ENCODE peak calls at places on chromosomes 5 and 9, in seven cellular contexts. One of them, this sample, is unnamed.

GRCh38 chr9:34124923-34125322 is 1.6 kb downstream of the DCAF12 start:
- DNase-seq in activated CD4-positive, alpha-beta T cell treated with anti-CD3 and anti-CD28 coated beads for 1 hour: no peak
- DNase-seq in Kasumi-1: peak; percentile 44
- DNase-seq in non-pigmented ciliary epithelial cell: no peak
- DNase-seq in stimulated activated CD4-positive, alpha-beta T cell treated with anti-CD3 and anti-CD28 coated beads, Interleukin-2, amount 100 ng/mL, for 48 hours: no peak
- DNase-seq in AG09319: no peak
- DNase-seq in A172: no peak
- DNase-seq in this sample: no peak

GRCh38 chr9:21812415-21812814 is 10.0 kb downstream of the MTAP start:
- DNase-seq in A172: no peak
- DNase-seq in activated CD4-positive, alpha-beta T cell treated with anti-CD3 and anti-CD28 coated beads for 1 hour: no peak
- DNase-seq in stimulated activated CD4-positive, alpha-beta T cell treated with anti-CD3 and anti-CD28 coated beads, Interleukin-2, amount 100 ng/mL, for 48 hours: no peak
- DNase-seq in Kasumi-1: no peak
- DNase-seq in non-pigmented ciliary epithelial cell: no peak
- DNase-seq in AG09319: no peak
- DNase-seq in this sample: no peak

GRCh38 chr5:173108914-173109313 is 35.4 kb upstream of the BNIP1 start:
- DNase-seq in non-pigmented ciliary epithelial cell: no peak
- DNase-seq in Kasumi-1: no peak
- DNase-seq in stimulated activated CD4-positive, alpha-beta T cell treated with anti-CD3 and anti-CD28 coated beads, Interleukin-2, amount 100 ng/mL, for 48 hours: no peak
- DNase-seq in AG09319: no peak
- DNase-seq in A172: no peak
- DNase-seq in activated CD4-positive, alpha-beta T cell treated with anti-CD3 and anti-CD28 coated beads for 1 hour: no peak
- DNase-seq in this sample: no peak

GRCh38 chr5:172491481-172491880 is 37.2 kb upstream of the SH3PXD2B start:
- DNase-seq in non-pigmented ciliary epithelial cell: no peak
- DNase-seq in A172: no peak
- DNase-seq in AG09319: no peak
- DNase-seq in stimulated activated CD4-positive, alpha-beta T cell treated with anti-CD3 and anti-CD28 coated beads, Interleukin-2, amount 100 ng/mL, for 48 hours: no peak
- DNase-seq in Kasumi-1: no peak
- DNase-seq in activated CD4-positive, alpha-beta T cell treated with anti-CD3 and anti-CD28 coated beads for 1 hour: no peak
- DNase-seq in this sample: no peak

GRCh38 chr9:99962685-99963261 is 56.3 kb downstream of the STX17 start:
- DNase-seq in A172: no peak
- DNase-seq in Kasumi-1: no peak
- DNase-seq in stimulated activated CD4-positive, alpha-beta T cell treated with anti-CD3 and anti-CD28 coated beads, Interleukin-2, amount 100 ng/mL, for 48 hours: no peak
- DNase-seq in non-pigmented ciliary epithelial cell: no peak
- DNase-seq in AG09319: no peak
- DNase-seq in activated CD4-positive, alpha-beta T cell treated with anti-CD3 and anti-CD28 coated beads for 1 hour: no peak
- DNase-seq in this sample: no peak

GRCh38 chr9:92138157-92138959 is 23.1 kb upstream of the SPTLC1 start:
- DNase-seq in non-pigmented ciliary epithelial cell: no peak
- DNase-seq in stimulated activated CD4-positive, alpha-beta T cell treated with anti-CD3 and anti-CD28 coated beads, Interleukin-2, amount 100 ng/mL, for 48 hours: peak; percentile 81
- DNase-seq in A172: peak; percentile 59
- DNase-seq in Kasumi-1: peak; percentile 64
- DNase-seq in activated CD4-positive, alpha-beta T cell treated with anti-CD3 and anti-CD28 coated beads for 1 hour: peak; percentile 55
- DNase-seq in AG09319: no peak
- DNase-seq in this sample: no peak

GRCh38 chr5:31196309-31196708 is 2.8 kb downstream of the CDH6 start:
- DNase-seq in A172: peak; percentile 13
- DNase-seq in non-pigmented ciliary epithelial cell: no peak
- DNase-seq in AG09319: peak; percentile 20
- DNase-seq in stimulated activated CD4-positive, alpha-beta T cell treated with anti-CD3 and anti-CD28 coated beads, Interleukin-2, amount 100 ng/mL, for 48 hours: no peak
- DNase-seq in Kasumi-1: peak; percentile 1
- DNase-seq in activated CD4-positive, alpha-beta T cell treated with anti-CD3 and anti-CD28 coated beads for 1 hour: no peak
- DNase-seq in this sample: no peak

GRCh38 chr9:93232388-93232965 is 48.5 kb downstream of the WNK2 start:
- DNase-seq in A172: no peak
- DNase-seq in stimulated activated CD4-positive, alpha-beta T cell treated with anti-CD3 and anti-CD28 coated beads, Interleukin-2, amount 100 ng/mL, for 48 hours: no peak
- DNase-seq in AG09319: no peak
- DNase-seq in activated CD4-positive, alpha-beta T cell treated with anti-CD3 and anti-CD28 coated beads for 1 hour: no peak
- DNase-seq in Kasumi-1: no peak
- DNase-seq in non-pigmented ciliary epithelial cell: no peak
- DNase-seq in this sample: no peak

GRCh38 chr5:176545737-176546509 is 3.2 kb upstream of the CDHR2 start:
- DNase-seq in Kasumi-1: no peak
- DNase-seq in A172: no peak
- DNase-seq in stimulated activated CD4-positive, alpha-beta T cell treated with anti-CD3 and anti-CD28 coated beads, Interleukin-2, amount 100 ng/mL, for 48 hours: no peak
- DNase-seq in non-pigmented ciliary epithelial cell: no peak
- DNase-seq in AG09319: no peak
- DNase-seq in activated CD4-positive, alpha-beta T cell treated with anti-CD3 and anti-CD28 coated beads for 1 hour: no peak
- DNase-seq in this sample: no peak

GRCh38 chr9:137679695-137680305 is 61.0 kb downstream of the EHMT1 start:
- DNase-seq in Kasumi-1: no peak
- DNase-seq in stimulated activated CD4-positive, alpha-beta T cell treated with anti-CD3 and anti-CD28 coated beads, Interleukin-2, amount 100 ng/mL, for 48 hours: no peak
- DNase-seq in AG09319: no peak
- DNase-seq in A172: no peak
- DNase-seq in activated CD4-positive, alpha-beta T cell treated with anti-CD3 and anti-CD28 coated beads for 1 hour: no peak
- DNase-seq in non-pigmented ciliary epithelial cell: no peak
- DNase-seq in this sample: no peak

GRCh38 chr5:142925795-142926194 is 155.6 kb downstream of the ARHGAP26 start:
- DNase-seq in A172: peak; percentile 66
- DNase-seq in activated CD4-positive, alpha-beta T cell treated with anti-CD3 and anti-CD28 coated beads for 1 hour: no peak
- DNase-seq in non-pigmented ciliary epithelial cell: peak; percentile 61
- DNase-seq in Kasumi-1: no peak
- DNase-seq in stimulated activated CD4-positive, alpha-beta T cell treated with anti-CD3 and anti-CD28 coated beads, Interleukin-2, amount 100 ng/mL, for 48 hours: no peak
- DNase-seq in AG09319: peak; percentile 59
- DNase-seq in this sample: peak; percentile 41

GRCh38 chr5:6576861-6577501 is 55.9 kb downstream of the NSUN2 start:
- DNase-seq in Kasumi-1: peak; percentile 65
- DNase-seq in activated CD4-positive, alpha-beta T cell treated with anti-CD3 and anti-CD28 coated beads for 1 hour: no peak
- DNase-seq in stimulated activated CD4-positive, alpha-beta T cell treated with anti-CD3 and anti-CD28 coated beads, Interleukin-2, amount 100 ng/mL, for 48 hours: no peak
- DNase-seq in AG09319: peak; percentile 24
- DNase-seq in A172: peak; percentile 53
- DNase-seq in non-pigmented ciliary epithelial cell: peak; percentile 17
- DNase-seq in this sample: peak; percentile 20

GRCh38 chr9:8863064-8863463 is 1063.5 kb upstream of the DMAC1 start:
- DNase-seq in stimulated activated CD4-positive, alpha-beta T cell treated with anti-CD3 and anti-CD28 coated beads, Interleukin-2, amount 100 ng/mL, for 48 hours: no peak
- DNase-seq in non-pigmented ciliary epithelial cell: no peak
- DNase-seq in activated CD4-positive, alpha-beta T cell treated with anti-CD3 and anti-CD28 coated beads for 1 hour: no peak
- DNase-seq in A172: peak; percentile 6
- DNase-seq in AG09319: no peak
- DNase-seq in Kasumi-1: no peak
- DNase-seq in this sample: no peak

GRCh38 chr5:127892467-127893207 is 189.4 kb downstream of the CCDC192 start:
- DNase-seq in AG09319: no peak
- DNase-seq in stimulated activated CD4-positive, alpha-beta T cell treated with anti-CD3 and anti-CD28 coated beads, Interleukin-2, amount 100 ng/mL, for 48 hours: no peak
- DNase-seq in Kasumi-1: no peak
- DNase-seq in A172: peak; percentile 72
- DNase-seq in activated CD4-positive, alpha-beta T cell treated with anti-CD3 and anti-CD28 coated beads for 1 hour: no peak
- DNase-seq in non-pigmented ciliary epithelial cell: peak; percentile 43
- DNase-seq in this sample: no peak

GRCh38 chr9:1008256-1008655 is 31.8 kb downstream of the DMRT3 start:
- DNase-seq in Kasumi-1: no peak
- DNase-seq in activated CD4-positive, alpha-beta T cell treated with anti-CD3 and anti-CD28 coated beads for 1 hour: no peak
- DNase-seq in AG09319: no peak
- DNase-seq in stimulated activated CD4-positive, alpha-beta T cell treated with anti-CD3 and anti-CD28 coated beads, Interleukin-2, amount 100 ng/mL, for 48 hours: no peak
- DNase-seq in non-pigmented ciliary epithelial cell: no peak
- DNase-seq in A172: no peak
- DNase-seq in this sample: no peak

GRCh38 chr9:85213650-85214607 is 527.8 kb downstream of the AGTPBP1 start:
- DNase-seq in A172: no peak
- DNase-seq in AG09319: no peak
- DNase-seq in stimulated activated CD4-positive, alpha-beta T cell treated with anti-CD3 and anti-CD28 coated beads, Interleukin-2, amount 100 ng/mL, for 48 hours: no peak
- DNase-seq in Kasumi-1: no peak
- DNase-seq in non-pigmented ciliary epithelial cell: no peak
- DNase-seq in activated CD4-positive, alpha-beta T cell treated with anti-CD3 and anti-CD28 coated beads for 1 hour: no peak
- DNase-seq in this sample: no peak

GRCh38 chr5:139637438-139638089 is 10.6 kb upstream of the CXXC5 start:
- DNase-seq in non-pigmented ciliary epithelial cell: no peak
- DNase-seq in A172: peak; percentile 66
- DNase-seq in Kasumi-1: peak; percentile 36
- DNase-seq in AG09319: no peak
- DNase-seq in activated CD4-positive, alpha-beta T cell treated with anti-CD3 and anti-CD28 coated beads for 1 hour: no peak
- DNase-seq in stimulated activated CD4-positive, alpha-beta T cell treated with anti-CD3 and anti-CD28 coated beads, Interleukin-2, amount 100 ng/mL, for 48 hours: no peak
- DNase-seq in this sample: no peak

GRCh38 chr5:35203403-35203802 is 26.9 kb downstream of the PRLR start:
- DNase-seq in activated CD4-positive, alpha-beta T cell treated with anti-CD3 and anti-CD28 coated beads for 1 hour: no peak
- DNase-seq in stimulated activated CD4-positive, alpha-beta T cell treated with anti-CD3 and anti-CD28 coated beads, Interleukin-2, amount 100 ng/mL, for 48 hours: no peak
- DNase-seq in A172: no peak
- DNase-seq in AG09319: no peak
- DNase-seq in Kasumi-1: no peak
- DNase-seq in non-pigmented ciliary epithelial cell: no peak
- DNase-seq in this sample: no peak

GRCh38 chr5:72499730-72500129 is 7.5 kb downstream of the ZNF366 start:
- DNase-seq in Kasumi-1: no peak
- DNase-seq in AG09319: no peak
- DNase-seq in stimulated activated CD4-positive, alpha-beta T cell treated with anti-CD3 and anti-CD28 coated beads, Interleukin-2, amount 100 ng/mL, for 48 hours: no peak
- DNase-seq in activated CD4-positive, alpha-beta T cell treated with anti-CD3 and anti-CD28 coated beads for 1 hour: no peak
- DNase-seq in A172: no peak
- DNase-seq in non-pigmented ciliary epithelial cell: no peak
- DNase-seq in this sample: no peak

GRCh38 chr5:104223885-104224773 is 661.5 kb upstream of the NUDT12 start:
- DNase-seq in A172: no peak
- DNase-seq in non-pigmented ciliary epithelial cell: no peak
- DNase-seq in activated CD4-positive, alpha-beta T cell treated with anti-CD3 and anti-CD28 coated beads for 1 hour: no peak
- DNase-seq in stimulated activated CD4-positive, alpha-beta T cell treated with anti-CD3 and anti-CD28 coated beads, Interleukin-2, amount 100 ng/mL, for 48 hours: no peak
- DNase-seq in Kasumi-1: no peak
- DNase-seq in AG09319: no peak
- DNase-seq in this sample: no peak

GRCh38 chr5:169248520-169248919 is 52.4 kb downstream of the SLIT3 start:
- DNase-seq in activated CD4-positive, alpha-beta T cell treated with anti-CD3 and anti-CD28 coated beads for 1 hour: no peak
- DNase-seq in stimulated activated CD4-positive, alpha-beta T cell treated with anti-CD3 and anti-CD28 coated beads, Interleukin-2, amount 100 ng/mL, for 48 hours: no peak
- DNase-seq in Kasumi-1: no peak
- DNase-seq in A172: no peak
- DNase-seq in non-pigmented ciliary epithelial cell: no peak
- DNase-seq in AG09319: no peak
- DNase-seq in this sample: peak; percentile 69

GRCh38 chr9:14396171-14396570 is 82.2 kb upstream of the NFIB start:
- DNase-seq in A172: no peak
- DNase-seq in Kasumi-1: no peak
- DNase-seq in AG09319: no peak
- DNase-seq in stimulated activated CD4-positive, alpha-beta T cell treated with anti-CD3 and anti-CD28 coated beads, Interleukin-2, amount 100 ng/mL, for 48 hours: no peak
- DNase-seq in non-pigmented ciliary epithelial cell: no peak
- DNase-seq in activated CD4-positive, alpha-beta T cell treated with anti-CD3 and anti-CD28 coated beads for 1 hour: no peak
- DNase-seq in this sample: no peak

GRCh38 chr9:135340726-135341475 is 138.7 kb upstream of the PPP1R26 start:
- DNase-seq in A172: no peak
- DNase-seq in non-pigmented ciliary epithelial cell: no peak
- DNase-seq in AG09319: no peak
- DNase-seq in activated CD4-positive, alpha-beta T cell treated with anti-CD3 and anti-CD28 coated beads for 1 hour: no peak
- DNase-seq in Kasumi-1: no peak
- DNase-seq in stimulated activated CD4-positive, alpha-beta T cell treated with anti-CD3 and anti-CD28 coated beads, Interleukin-2, amount 100 ng/mL, for 48 hours: no peak
- DNase-seq in this sample: no peak

This sample was measured in BJ.